ENCODE peak calls at places on chromosomes 5 and 9, in four cellular contexts. E is HepG2, G is H1, M is GM12878. Z is an unnamed sample.

GRCh38 chr9:37682951-37683350 is 32.2 kb downstream of the FRMPD1 start:
- DNase-seq in E (no peak), M (no peak), G (no peak), Z (no peak)

GRCh38 chr5:115419794-115420585 is 123.5 kb upstream of the CCDC112 start:
- DNase-seq in E (no peak), M (no peak), G (no peak), Z (peak; percentile 55)

GRCh38 chr9:119844431-119844830 is 475.2 kb upstream of the BRINP1 start:
- DNase-seq in M (no peak), E (no peak), G (no peak), Z (no peak)

GRCh38 chr5:7396169-7397004 is 449 bp downstream of the ADCY2 start:
- DNase-seq in G (no peak), M (no peak), E (no peak), Z (no peak)

GRCh38 chr9:115879451-115879850 is 274.1 kb upstream of the PAPPA start:
- DNase-seq in M (no peak), E (no peak), G (no peak), Z (no peak)

GRCh38 chr5:3359642-3360041 is 236.0 kb upstream of the IRX1 start:
- DNase-seq in E (no peak), M (no peak), G (no peak), Z (no peak)

GRCh38 chr5:95842955-95843544 is 20.5 kb upstream of the GLRX start:
- DNase-seq in G (no peak), E (peak; percentile 88), M (no peak), Z (no peak)

GRCh38 chr9:137611623-137612609 is 6.4 kb downstream of the ARRDC1 start:
- DNase-seq in G (no peak), M (no peak), E (peak; percentile 47), Z (no peak)

GRCh38 chr5:108587816-108588215 is 159.9 kb upstream of the FER start:
- DNase-seq in E (no peak), G (no peak), M (no peak), Z (no peak)

GRCh38 chr5:112929336-112930081 is 7.5 kb upstream of the REEP5 start:
- DNase-seq in M (peak; percentile 79), G (no peak), E (no peak), Z (no peak)

GRCh38 chr9:93652604-93653592 is 76.5 kb downstream of the PHF2 start:
- DNase-seq in M (no peak), E (no peak), G (no peak), Z (no peak)

GRCh38 chr5:133977858-133978257 is 9.4 kb upstream of the C5orf15 start:
- DNase-seq in M (no peak), G (no peak), E (no peak), Z (no peak)

GRCh38 chr5:75325242-75325641 is 11.8 kb upstream of the HMGCR start:
- DNase-seq in E (peak; percentile 21), G (no peak), M (no peak), Z (no peak)

GRCh38 chr9:20754556-20754955 is 70.5 kb downstream of the FOCAD start:
- DNase-seq in M (no peak), E (no peak), G (no peak), Z (no peak)

GRCh38 chr9:110521211-110521610 is 58.3 kb downstream of the SVEP1 start:
- DNase-seq in E (no peak), M (no peak), G (no peak), Z (no peak)

GRCh38 chr5:59577485-59577884 is 316.0 kb downstream of the PDE4D start:
- DNase-seq in E (no peak), G (no peak), M (no peak), Z (no peak)

GRCh38 chr9:96062854-96063253 is 187.4 kb downstream of the ERCC6L2 start:
- DNase-seq in M (no peak), G (no peak), E (peak; percentile 17), Z (no peak)

GRCh38 chr5:138843789-138844461 is 31.2 kb downstream of the LRRTM2 start:
- DNase-seq in M (no peak), G (no peak), E (no peak), Z (no peak)

GRCh38 chr9:135579889-135580660 is 18.5 kb downstream of the PAEP start:
- DNase-seq in M (no peak), E (no peak), G (no peak), Z (no peak)

GRCh38 chr5:90015584-90016018 is 394.0 kb downstream of the CETN3 start:
- DNase-seq in G (no peak), E (no peak), M (peak; percentile 82), Z (peak; percentile 16)

GRCh38 chr9:38423939-38424843 is at the start of gene IGFBPL1:
- DNase-seq in G (peak; percentile 72), M (no peak), E (no peak), Z (no peak)

GRCh38 chr5:38660194-38660668 is 103.8 kb upstream of the LIFR start:
- DNase-seq in E (peak; percentile 6), G (no peak), M (no peak), Z (peak; percentile 87)

GRCh38 chr5:102901821-102902448 is 146.8 kb downstream of the PAM start:
- DNase-seq in M (no peak), E (peak; percentile 7), G (no peak), Z (no peak)

GRCh38 chr9:73880101-73880500 is 617.0 kb upstream of the RORB start:
- DNase-seq in G (no peak), E (no peak), M (no peak), Z (no peak)

GRCh38 chr5:135287551-135287950 is 111.5 kb downstream of the MACROH2A1 start:
- DNase-seq in G (no peak), M (no peak), E (no peak), Z (no peak)

GRCh38 chr5:61610262-61611024 is 278.4 kb downstream of the ZSWIM6 start:
- DNase-seq in E (no peak), G (no peak), M (no peak), Z (no peak)

GRCh38 chr5:156359452-156359851 is 32.5 kb downstream of the SGCD start:
- DNase-seq in M (no peak), G (no peak), E (no peak), Z (no peak)

GRCh38 chr5:110109685-110110084 is 420.0 kb downstream of the MAN2A1 start:
- DNase-seq in G (no peak), E (peak; percentile 36), M (no peak), Z (no peak)

DNA sequence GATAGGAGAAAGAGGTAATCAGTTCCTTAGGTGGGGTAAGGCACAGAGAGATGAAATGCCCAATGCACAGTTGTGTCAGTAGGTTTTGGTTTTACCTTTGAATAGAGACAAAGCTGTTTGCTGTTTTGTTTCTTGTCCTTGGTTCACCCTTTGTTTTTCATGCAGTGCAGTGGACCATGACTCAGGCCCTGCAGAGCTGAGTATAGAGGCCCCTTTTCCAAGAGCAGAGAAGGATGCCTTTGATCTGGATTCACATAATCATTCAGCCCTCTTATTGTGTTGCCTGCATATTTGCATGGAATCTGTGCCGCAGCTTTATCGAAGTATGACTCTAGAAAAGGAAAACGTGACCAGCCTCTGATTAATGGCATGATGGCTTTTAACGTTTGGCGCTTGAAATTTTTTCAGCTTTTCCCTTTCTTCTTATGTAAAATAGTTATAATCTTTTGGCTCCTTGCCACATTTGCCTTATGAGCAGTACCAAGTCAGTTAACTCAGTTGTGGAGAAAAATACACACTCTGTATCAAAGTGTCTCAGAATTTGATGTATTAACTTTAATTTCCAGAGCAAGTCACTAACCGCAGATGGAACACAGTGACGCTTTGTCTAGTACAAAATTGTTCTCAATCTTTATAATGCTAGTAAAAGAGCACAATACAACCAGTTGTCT is 197.6 kb downstream of the KDM4C start:
- DNase-seq in G (no peak), M (no peak), E (peak; percentile 95), Z (peak; percentile 62)
- TF ChIP-seq SUZ12 in G (no peak), M (no peak), E (no peak), Z (no peak)

GRCh38 chr5:177449140-177450061 is 2.8 kb downstream of the PRR7 start:
- DNase-seq in E (no peak), G (no peak), M (no peak), Z (no peak)

GRCh38 chr5:177447066-177447610 is 524 bp downstream of the PRR7 start:
- DNase-seq in G (peak; percentile 82), M (no peak), E (no peak), Z (no peak)

GRCh38 chr5:177446184-177447065 is at the start of gene PRR7:
- DNase-seq in M (no peak), G (peak; percentile 81), E (no peak), Z (no peak)

GRCh38 chr5:177448244-177448950 is 1.8 kb downstream of the PRR7 start:
- DNase-seq in M (no peak), E (no peak), G (no peak), Z (no peak)

DNA sequence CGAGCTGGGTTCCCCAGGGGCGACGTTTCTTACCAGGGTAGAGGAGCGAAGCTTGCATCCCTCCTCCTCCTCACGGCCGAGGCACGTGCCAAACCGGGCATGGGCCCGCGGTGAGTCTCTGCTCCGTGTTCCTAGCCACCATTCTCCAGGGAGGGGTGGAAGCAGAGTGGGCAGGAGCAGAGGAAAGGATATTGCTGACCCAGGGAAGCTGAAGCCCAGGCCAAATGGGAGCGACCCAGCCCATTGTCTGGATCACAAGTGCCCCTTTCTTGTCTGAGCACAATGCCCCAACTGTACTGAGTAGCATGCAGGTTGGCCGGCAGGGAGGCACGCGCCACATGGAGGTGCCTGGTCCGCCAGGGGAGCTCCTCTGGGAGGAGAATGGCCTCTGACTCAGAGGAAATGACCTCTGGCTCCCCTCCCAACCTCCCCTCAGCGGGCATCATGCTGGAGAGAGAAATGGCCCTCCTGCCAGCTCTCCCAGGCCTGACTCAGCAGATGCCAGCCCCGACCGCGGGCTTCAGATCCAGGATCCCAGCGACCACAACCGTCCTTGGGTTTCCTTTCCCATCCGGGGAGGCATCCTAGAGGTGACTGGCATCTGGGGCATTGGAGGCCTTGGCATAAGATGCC is 1.1 kb downstream of the PRR7 start:
- DNase-seq in M (no peak), G (peak; percentile 76), E (peak; percentile 91), Z (no peak)
- H3K4me3 ChIP-seq in M (peak overlapping the region; percentile 67), G (peak overlapping the region; percentile 46), E (peak overlapping the region; percentile 80), Z (peak overlapping the region; percentile 29)

GRCh38 chr5:72387985-72388384 is 67.8 kb downstream of the PTCD2 start:
- DNase-seq in E (no peak), M (no peak), G (no peak), Z (no peak)
- TF ChIP-seq SUZ12 in E (no peak), M (no peak), G (no peak), Z (no peak)

DNA sequence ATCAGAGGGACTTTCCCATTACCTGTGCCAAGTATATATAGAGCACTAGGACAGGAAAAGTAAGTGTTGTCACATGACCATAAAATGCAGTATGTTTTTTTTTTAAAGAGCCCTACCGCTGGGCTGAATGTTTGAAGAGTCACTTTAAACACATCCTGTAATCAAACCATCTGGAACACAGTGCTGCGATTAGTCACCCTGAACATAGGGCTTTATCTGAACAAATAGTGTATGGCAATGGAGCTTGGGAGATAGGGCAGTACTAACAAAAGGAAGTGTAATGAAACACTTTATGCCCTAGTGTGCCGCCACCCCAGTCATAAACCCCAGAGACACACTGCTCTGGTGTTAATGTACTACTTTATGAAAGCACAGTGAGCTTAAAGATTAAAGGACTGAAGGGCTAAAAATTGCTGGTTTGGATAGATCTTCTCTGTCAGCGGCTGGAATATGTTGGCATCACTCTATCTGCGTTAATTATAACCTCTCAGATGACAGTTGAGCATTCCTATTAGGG is 90.4 kb downstream of the ZNF608 start:
- DNase-seq in M (no peak), E (peak; percentile 97), G (no peak), Z (no peak)
- H3K4me3 ChIP-seq in M (no peak overlapping the region), E (peak overlapping the region; percentile 22), G (no peak overlapping the region), Z (no peak overlapping the region)

DNA sequence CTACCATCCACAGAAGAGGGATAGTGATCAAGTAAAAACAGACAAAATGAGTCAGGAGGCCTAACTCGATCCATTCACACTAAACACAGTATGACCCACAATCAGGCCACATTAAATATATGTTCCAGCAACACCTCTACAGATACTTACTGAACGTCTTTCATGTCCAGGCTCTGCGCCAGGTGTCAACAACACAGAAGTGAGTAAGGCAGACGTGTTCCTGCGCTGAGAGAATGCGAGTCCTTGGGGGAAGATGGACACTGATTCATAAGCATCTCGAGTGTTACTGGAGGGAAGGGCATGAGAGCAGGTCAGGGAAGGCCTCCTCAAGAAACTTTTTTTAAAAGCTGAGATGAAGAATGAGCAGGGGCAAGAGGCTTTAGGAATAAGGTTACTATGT is 164.3 kb upstream of the CLINT1 start:
- DNase-seq in G (no peak), E (no peak), M (no peak), Z (no peak)
- TF ChIP-seq SUZ12 in G (no peak), E (no peak), M (no peak), Z (no peak)

Z was measured in NT2/D1.